ENCODE peak calls at places on chromosomes 13 and 19, in seven cellular contexts. J, L, T, X, R, Q and G are unnamed samples.

GRCh38 chr13:54210397-54211050 is 1181.9 kb downstream of the OLFM4 start:
- DNase-seq in J (no peak), L (no peak), T (no peak), X (no peak), R (peak), Q (no peak), G (no peak)

GRCh38 chr19:33406521-33407139 is 33.1 kb downstream of the CEBPG start:
- DNase-seq in J (peak), L (peak), T (peak), X (peak), R (peak), Q (peak), G (peak)

GRCh38 chr13:51913421-51914136 is 51.8 kb downstream of the CCDC70 start:
- DNase-seq in J (no peak), L (no peak), T (no peak), X (no peak), R (no peak), Q (no peak), G (no peak)

GRCh38 chr19:6564393-6564792 is 26.6 kb downstream of the CD70 start:
- DNase-seq in J (peak), L (no peak), T (no peak), X (no peak), R (peak), Q (no peak), G (no peak)

GRCh38 chr19:53868091-53868891 is 608 bp downstream of the MYADM start:
- DNase-seq in J (peak), L (peak), T (peak), X (no peak), R (peak), Q (no peak), G (no peak)

GRCh38 chr13:108915095-108915633 is 285.8 kb downstream of the MYO16 start:
- DNase-seq in J (peak), L (no peak), T (no peak), X (no peak), R (peak), Q (peak), G (peak)

GRCh38 chr19:41531438-41532311 is 44.3 kb upstream of the CEACAM21 start:
- DNase-seq in J (peak), L (peak), T (no peak), X (peak), R (peak), Q (no peak), G (peak)

GRCh38 chr19:4844348-4845179 is 13.1 kb upstream of the TICAM1 start:
- DNase-seq in J (no peak), L (no peak), T (no peak), X (no peak), R (no peak), Q (no peak), G (no peak)

GRCh38 chr13:47545630-47546029 is 455.4 kb downstream of the SUCLA2 start:
- DNase-seq in J (no peak), L (no peak), T (no peak), X (no peak), R (no peak), Q (no peak), G (no peak)

GRCh38 chr13:111904701-111905608 is 162.0 kb upstream of the SOX1 start:
- DNase-seq in J (no peak), L (no peak), T (no peak), X (no peak), R (no peak), Q (no peak), G (no peak)

GRCh38 chr13:20124303-20124702 is 36.5 kb downstream of the GJA3 start:
- DNase-seq in J (no peak), L (no peak), T (peak), X (no peak), R (no peak), Q (no peak), G (no peak)

GRCh38 chr19:6828698-6829633 is 56.5 kb downstream of the VAV1 start:
- DNase-seq in J (no peak), L (peak), T (no peak), X (peak), R (peak), Q (no peak), G (no peak)

GRCh38 chr13:38730332-38730731 is 43.5 kb downstream of the FREM2 start:
- DNase-seq in J (no peak), L (no peak), T (no peak), X (no peak), R (no peak), Q (no peak), G (no peak)

GRCh38 chr13:94707400-94708021 is 4.8 kb downstream of the SOX21 start:
- DNase-seq in J (no peak), L (no peak), T (peak), X (no peak), R (peak), Q (no peak), G (no peak)

GRCh38 chr19:36646746-36647145 is 19.9 kb downstream of the ZNF461 start:
- DNase-seq in J (no peak), L (no peak), T (no peak), X (no peak), R (no peak), Q (no peak), G (no peak)

GRCh38 chr13:111203742-111204386 is 88.8 kb downstream of the ARHGEF7 start:
- DNase-seq in J (no peak), L (no peak), T (no peak), X (no peak), R (no peak), Q (no peak), G (no peak)

GRCh38 chr19:6224308-6224675 is 55.5 kb downstream of the MLLT1 start:
- DNase-seq in J (no peak), L (no peak), T (no peak), X (no peak), R (no peak), Q (no peak), G (no peak)

GRCh38 chr13:51261610-51262249 is 39.5 kb downstream of the FAM124A start:
- DNase-seq in J (no peak), L (no peak), T (no peak), X (no peak), R (no peak), Q (no peak), G (no peak)

GRCh38 chr19:42113641-42114348 is 18.5 kb downstream of the POU2F2 start:
- DNase-seq in J (peak), L (no peak), T (peak), X (no peak), R (peak), Q (peak), G (no peak)

GRCh38 chr13:25881946-25882574 is 169.8 kb downstream of the SHISA2 start:
- DNase-seq in J (no peak), L (no peak), T (peak), X (no peak), R (no peak), Q (peak), G (no peak)

GRCh38 chr19:58586131-58586765 is 13.1 kb upstream of the MZF1 start:
- DNase-seq in J (no peak), L (no peak), T (no peak), X (no peak), R (no peak), Q (no peak), G (no peak)

GRCh38 chr19:17965370-17966114 is 1.4 kb upstream of the KCNN1 start:
- DNase-seq in J (no peak), L (no peak), T (peak), X (no peak), R (no peak), Q (no peak), G (no peak)

GRCh38 chr13:32427852-32428580 is at the start of gene N4BP2L1:
- DNase-seq in J (peak), L (peak), T (peak), X (peak), R (no peak), Q (no peak), G (peak)

GRCh38 chr19:8610928-8611284 is 391 bp upstream of the ADAMTS10 start:
- DNase-seq in J (no peak), L (no peak), T (no peak), X (no peak), R (no peak), Q (no peak), G (no peak)

GRCh38 chr13:49545661-49546060 is 39.7 kb downstream of the RCBTB1 start:
- DNase-seq in J (no peak), L (no peak), T (no peak), X (no peak), R (no peak), Q (no peak), G (no peak)

GRCh38 chr13:43374621-43375020 is 351.2 kb downstream of the DNAJC15 start:
- DNase-seq in J (peak), L (no peak), T (no peak), X (no peak), R (no peak), Q (peak), G (no peak)

GRCh38 chr13:47039106-47039505 is 142.3 kb upstream of the HTR2A start:
- DNase-seq in J (peak), L (no peak), T (no peak), X (no peak), R (peak), Q (peak), G (no peak)

GRCh38 chr13:23551213-23552008 is 18.8 kb upstream of the TNFRSF19 start:
- DNase-seq in J (no peak), L (no peak), T (no peak), X (no peak), R (no peak), Q (no peak), G (no peak)

GRCh38 chr19:44163789-44164188 is 1.1 kb upstream of the ZNF226 start:
- DNase-seq in J (no peak), L (no peak), T (no peak), X (no peak), R (no peak), Q (no peak), G (no peak)

GRCh38 chr19:55693336-55693974 is 18.4 kb downstream of the EPN1 start:
- DNase-seq in J (no peak), L (no peak), T (no peak), X (no peak), R (no peak), Q (no peak), G (no peak)